ENCODE peak calls at places on chromosomes 4 and X, in seven cellular contexts. P is endothelial cell; F is CD4-positive, alpha-beta T cell; R is astrocyte; N is AG04450; U is choroid plexus epithelial cell; W is WTC11. E is an unnamed sample.

GRCh38 chr4:45438047-45438446 is 685.8 kb downstream of the GABRG1 start:
- DNase-seq in P (no peak), F (no peak), R (no peak), N (no peak), U (peak; percentile 21), W (no peak), E (no peak)

GRCh38 chr4:26525751-26526150 is 35.5 kb upstream of the CCKAR start:
- DNase-seq in P (no peak), F (no peak), R (peak; percentile 32), N (no peak), U (no peak), W (no peak), E (no peak)

GRCh38 chr4:173834151-173834550 is 304.1 kb upstream of the HAND2 start:
- DNase-seq in P (no peak), F (no peak), R (no peak), N (no peak), U (peak; percentile 24), W (no peak), E (peak; percentile 52)

GRCh38 chrX:69510137-69510715 is 6.1 kb downstream of the NALF2 start:
- DNase-seq in P (no peak), F (no peak), R (no peak), N (no peak), U (no peak), W (no peak), E (no peak)

GRCh38 chr4:106494066-106494465 is 125.5 kb upstream of the GIMD1 start:
- DNase-seq in P (no peak), F (no peak), R (peak; percentile 1), N (no peak), U (no peak), W (no peak), E (no peak)

GRCh38 chr4:160831165-160831922 is 1332.5 kb downstream of the FSTL5 start:
- DNase-seq in P (no peak), F (no peak), R (no peak), N (no peak), U (no peak), W (no peak), E (no peak)

GRCh38 chrX:154352012-154352401 is 22.4 kb downstream of the FLNA start:
- DNase-seq in P (no peak), F (peak; percentile 3), R (no peak), N (no peak), U (no peak), W (no peak), E (no peak)

GRCh38 chr4:186726440-186727148 is 2.9 kb upstream of the FAT1 start:
- DNase-seq in P (peak; percentile 81), F (no peak), R (peak; percentile 71), N (peak; percentile 49), U (peak; percentile 83), W (peak; percentile 79), E (peak; percentile 79)

GRCh38 chr4:166481014-166481507 is 608.0 kb downstream of the TLL1 start:
- DNase-seq in P (no peak), F (no peak), R (no peak), N (no peak), U (no peak), W (no peak), E (no peak)

GRCh38 chrX:97790850-97791249 is 907.1 kb downstream of the RPA4 start:
- DNase-seq in P (no peak), F (no peak), R (peak; percentile 17), N (no peak), U (no peak), W (no peak), E (no peak)

GRCh38 chr4:23981328-23981727 is 91.5 kb upstream of the PPARGC1A start:
- DNase-seq in P (no peak), F (no peak), R (peak; percentile 57), N (no peak), U (no peak), W (no peak), E (no peak)

GRCh38 chr4:176755001-176755400 is 37.7 kb downstream of the VEGFC start:
- DNase-seq in P (no peak), F (no peak), R (no peak), N (no peak), U (no peak), W (no peak), E (no peak)

GRCh38 chr4:6338175-6338950 is 68.7 kb downstream of the WFS1 start:
- DNase-seq in P (no peak), F (no peak), R (no peak), N (no peak), U (no peak), W (no peak), E (no peak)

GRCh38 chr4:78667764-78668163 is 108.4 kb upstream of the BMP2K start:
- DNase-seq in P (no peak), F (no peak), R (no peak), N (no peak), U (no peak), W (no peak), E (no peak)

GRCh38 chrX:18146954-18147353 is 73.7 kb downstream of the BEND2 start:
- DNase-seq in P (peak; percentile 22), F (no peak), R (peak; percentile 2), N (no peak), U (peak; percentile 6), W (peak; percentile 17), E (peak; percentile 8)

GRCh38 chr4:117164338-117164737 is 79.0 kb upstream of the TRAM1L1 start:
- DNase-seq in P (no peak), F (no peak), R (no peak), N (no peak), U (no peak), W (no peak), E (no peak)

GRCh38 chr4:63349674-63350025 is 1059.6 kb downstream of the TECRL start:
- DNase-seq in P (no peak), F (no peak), R (no peak), N (no peak), U (no peak), W (no peak), E (no peak)

GRCh38 chr4:110867251-110867960 is 244.5 kb upstream of the PITX2 start:
- DNase-seq in P (no peak), F (no peak), R (no peak), N (no peak), U (no peak), W (no peak), E (no peak)

DNA sequence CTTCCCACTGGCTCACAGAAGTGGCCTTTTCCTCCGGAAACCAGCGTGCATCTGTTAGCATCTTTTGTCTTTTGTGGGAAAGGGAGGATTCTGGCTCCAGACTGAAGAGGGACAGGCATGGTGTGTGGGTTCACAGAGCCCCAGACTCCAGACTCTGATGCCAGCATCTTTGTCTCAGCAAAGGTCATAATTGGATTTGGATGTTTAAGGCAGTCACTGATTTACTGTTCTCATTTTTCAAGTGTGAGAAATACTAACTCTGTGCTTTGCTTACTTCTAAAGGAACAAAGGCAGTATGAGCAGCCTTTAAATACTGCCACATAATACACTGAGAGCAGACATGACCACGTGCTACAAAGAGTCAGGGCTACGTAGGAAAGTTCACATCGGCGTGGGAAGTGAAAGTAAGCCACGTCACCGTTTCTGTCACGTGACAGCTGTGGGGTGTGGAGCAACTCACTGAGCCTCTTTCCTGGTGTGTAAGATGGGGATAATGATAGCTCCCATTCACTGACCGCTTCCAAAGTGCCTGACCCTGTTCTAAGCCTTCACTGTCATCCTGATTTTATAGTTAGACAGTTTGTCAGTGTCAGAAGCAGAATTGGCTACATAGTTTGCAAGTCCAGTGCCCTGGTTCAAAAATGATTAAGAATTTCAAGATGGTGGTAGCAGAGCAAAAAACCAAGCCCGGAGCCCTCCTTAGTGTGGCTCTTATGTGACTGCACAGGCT is 24.8 kb upstream of the TMSB4X start:
- DNase-seq in P (no peak), F (peak; percentile 82), R (peak; percentile 87), N (peak; percentile 72), U (peak; percentile 93), W (no peak), E (peak; percentile 92)
- TF ChIP-seq CTCF in P (no peak), F (no peak), R (no peak), N (no peak), U (no peak), W (no peak), E (no peak)

GRCh38 chr4:56183344-56183959 is 203.8 kb downstream of the AASDH start:
- DNase-seq in P (no peak), F (no peak), R (no peak), N (no peak), U (no peak), W (no peak), E (no peak)
- TF ChIP-seq CTCF in P (no peak), F (no peak), R (no peak), N (no peak), U (no peak), W (no peak), E (no peak)

DNA sequence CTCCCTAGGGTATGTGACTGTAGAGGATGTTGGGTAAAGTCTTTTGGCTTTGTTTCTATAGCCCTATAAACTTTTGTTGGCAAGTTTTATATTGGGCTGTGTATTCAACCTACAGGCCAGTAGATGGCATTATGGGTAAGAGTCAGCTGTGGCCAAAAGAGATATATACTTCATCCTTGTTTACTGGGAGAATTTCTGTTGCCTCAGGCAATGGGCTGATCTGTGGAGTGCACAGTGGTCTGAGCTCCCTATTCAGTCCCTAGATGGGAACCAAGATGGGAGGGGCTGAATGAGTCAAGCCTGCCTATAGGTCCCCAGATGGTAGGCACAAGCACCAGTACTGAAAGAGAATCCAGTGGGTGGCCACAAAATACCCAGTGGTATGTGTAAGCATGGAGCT is 580.6 kb downstream of the EPHA5 start:
- DNase-seq in P (no peak), F (no peak), R (peak; percentile 17), N (no peak), U (peak; percentile 19), W (no peak), E (peak; percentile 45)
- TF ChIP-seq CTCF in P (no peak), F (no peak), R (peak; percentile 17), N (no peak), U (peak; percentile 35), W (no peak), E (peak; percentile 43)

DNA sequence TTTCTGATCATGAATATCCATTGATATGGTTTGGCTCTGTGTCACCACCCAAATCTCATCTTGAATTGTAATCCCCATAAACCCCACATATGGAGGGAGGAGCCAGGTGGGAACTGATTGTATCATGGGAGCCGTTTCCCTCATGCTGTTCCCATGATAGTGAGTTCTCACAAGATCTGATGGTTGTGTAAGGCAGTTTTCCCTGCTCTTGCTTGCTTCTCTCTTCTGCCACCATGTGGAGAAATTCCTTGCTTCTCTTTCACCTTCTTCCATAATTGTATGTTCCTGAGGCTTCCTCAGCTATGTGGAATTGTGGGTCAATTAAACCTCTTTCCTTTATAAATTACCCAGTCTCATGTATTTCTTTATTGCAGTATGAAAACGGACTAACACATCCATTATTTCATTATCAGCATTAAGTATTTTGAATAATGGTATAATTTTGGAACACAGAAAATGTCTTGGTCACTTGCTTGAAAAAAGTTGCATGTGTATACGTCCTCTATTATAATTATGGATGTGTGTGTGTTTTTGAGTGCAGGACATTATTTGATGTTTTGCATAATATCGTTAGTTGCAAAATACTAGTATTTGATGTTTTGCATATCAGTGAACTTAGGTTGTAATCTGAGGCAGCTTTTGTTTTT is 334.6 kb downstream of the PCDH10 start:
- DNase-seq in P (peak; percentile 17), F (no peak), R (peak; percentile 47), N (peak; percentile 15), U (peak; percentile 83), W (no peak), E (peak; percentile 70)
- TF ChIP-seq CTCF in P (no peak), F (no peak), R (peak; percentile 33), N (peak; percentile 59), U (peak; percentile 72), W (no peak), E (peak; percentile 70)

DNA sequence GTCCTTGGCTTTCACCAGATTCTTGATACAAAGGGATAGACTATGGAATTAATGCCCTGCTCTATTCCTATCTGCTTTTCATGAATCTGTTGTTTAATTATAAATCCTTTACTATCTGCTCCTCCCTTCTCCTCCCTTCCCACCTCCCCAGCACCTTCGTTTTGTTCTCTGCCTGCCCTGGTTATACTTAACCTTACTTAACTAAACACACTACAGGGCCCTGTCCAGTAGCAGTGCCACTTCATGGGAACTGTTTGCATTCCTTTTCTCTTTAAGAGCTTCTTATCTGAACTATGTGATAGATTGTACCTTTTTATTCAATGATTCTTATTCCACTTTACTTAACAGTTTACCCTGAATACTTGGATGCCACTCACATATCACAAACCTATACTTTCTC is 830 bp downstream of the HOPX start:
- DNase-seq in P (no peak), F (no peak), R (no peak), N (no peak), U (no peak), W (no peak), E (no peak)
- TF ChIP-seq CTCF in P (no peak), F (no peak), R (no peak), N (no peak), U (no peak), W (no peak), E (no peak)